ENCODE peak calls at places on chromosome 19, in six cellular contexts. G, F, L, J, A and N are unnamed samples.

GRCh38 chr19:35044317-35045117 is 3.0 kb downstream of the HPN start:
- DNase-seq in G (peak), F (peak), L (peak), J (peak), A (peak), N (peak)

GRCh38 chr19:44658069-44658727 is 13.1 kb upstream of the CEACAM19 start:
- DNase-seq in G (no peak), F (no peak), L (no peak), J (peak), A (no peak), N (no peak)

GRCh38 chr19:39351537-39352037 is 9.4 kb downstream of the SAMD4B start:
- DNase-seq in G (no peak), F (peak), L (no peak), J (no peak), A (no peak), N (peak)

GRCh38 chr19:16197188-16197621 is 506 bp upstream of the AP1M1 start:
- DNase-seq in G (no peak), F (peak), L (no peak), J (no peak), A (no peak), N (no peak)

GRCh38 chr19:11152318-11153062 is 3.1 kb downstream of the SPC24 start:
- DNase-seq in G (peak), F (peak), L (no peak), J (no peak), A (peak), N (no peak)

GRCh38 chr19:3618144-3618810 is 8.3 kb downstream of the CACTIN start:
- DNase-seq in G (peak), F (peak), L (peak), J (peak), A (peak), N (peak)

GRCh38 chr19:50328257-50329145 is 676 bp downstream of the KCNC3 start:
- DNase-seq in G (peak), F (no peak), L (no peak), J (no peak), A (no peak), N (no peak)

GRCh38 chr19:17390665-17391370 is 3.2 kb downstream of the CCDC194 start:
- DNase-seq in G (peak), F (peak), L (peak), J (peak), A (peak), N (peak)

GRCh38 chr19:5679289-5680082 is 830 bp downstream of the MICOS13 start:
- DNase-seq in G (peak), F (no peak), L (no peak), J (no peak), A (peak), N (no peak)

GRCh38 chr19:39951686-39952085 is 17.3 kb upstream of the FCGBP start:
- DNase-seq in G (no peak), F (peak), L (no peak), J (no peak), A (peak), N (no peak)

GRCh38 chr19:39509233-39509632 is 5.7 kb upstream of the SELENOV start:
- DNase-seq in G (no peak), F (no peak), L (no peak), J (no peak), A (no peak), N (no peak)

GRCh38 chr19:46925548-46925950 is 64.8 kb downstream of the ARHGAP35 start:
- DNase-seq in G (no peak), F (peak), L (no peak), J (no peak), A (no peak), N (no peak)

GRCh38 chr19:36103040-36103626 is 7.8 kb upstream of the OVOL3 start:
- DNase-seq in G (no peak), F (no peak), L (no peak), J (no peak), A (no peak), N (no peak)

GRCh38 chr19:40229926-40230417 is 3.5 kb upstream of the CCNP start:
- DNase-seq in G (no peak), F (no peak), L (no peak), J (no peak), A (no peak), N (no peak)

GRCh38 chr19:31351212-31352193 is 2.3 kb upstream of the TSHZ3 start:
- DNase-seq in G (peak), F (peak), L (no peak), J (no peak), A (peak), N (peak)

GRCh38 chr19:46265217-46265828 is 31.5 kb upstream of the HIF3A start:
- DNase-seq in G (peak), F (peak), L (peak), J (peak), A (peak), N (peak)

GRCh38 chr19:38869836-38870607 is 8.1 kb downstream of the RINL start:
- DNase-seq in G (peak), F (peak), L (peak), J (peak), A (peak), N (peak)

GRCh38 chr19:12791345-12792047 is at the start of gene JUNB:
- DNase-seq in G (peak), F (peak), L (peak), J (peak), A (peak), N (peak)

GRCh38 chr19:11373166-11373884 is 1.1 kb upstream of the SWSAP1 start:
- DNase-seq in G (peak), F (no peak), L (no peak), J (no peak), A (no peak), N (no peak)